ENCODE peak calls at places on chromosome 11, in five cellular contexts. G, S, B, W and O are unnamed samples.

GRCh38 chr11:77191429-77191822 is 63.4 kb downstream of the MYO7A start:
- DNase-seq in G (no peak), S (peak), B (no peak), W (peak), O (no peak)

GRCh38 chr11:64545605-64546004 is 45.4 kb upstream of the SLC22A12 start:
- DNase-seq in G (no peak), S (no peak), B (no peak), W (peak), O (no peak)

GRCh38 chr11:36261094-36261493 is 28.1 kb downstream of the COMMD9 start:
- DNase-seq in G (no peak), S (no peak), B (no peak), W (no peak), O (no peak)

GRCh38 chr11:107707128-107707760 is 4.6 kb downstream of the SLN start:
- DNase-seq in G (no peak), S (no peak), B (no peak), W (no peak), O (no peak)

GRCh38 chr11:123439616-123440015 is 9.5 kb downstream of the GRAMD1B start:
- DNase-seq in G (no peak), S (no peak), B (peak), W (no peak), O (no peak)

GRCh38 chr11:117833401-117833891 is 8.9 kb upstream of the FXYD2 start:
- DNase-seq in G (no peak), S (peak), B (no peak), W (no peak), O (no peak)

GRCh38 chr11:27621440-27622161 is 78.7 kb downstream of the BDNF start:
- DNase-seq in G (no peak), S (no peak), B (no peak), W (peak), O (no peak)

GRCh38 chr11:62930157-62930556 is 9.0 kb upstream of the CHRM1 start:
- DNase-seq in G (no peak), S (no peak), B (no peak), W (no peak), O (no peak)

GRCh38 chr11:79419120-79419519 is 21.7 kb downstream of the TENM4 start:
- DNase-seq in G (no peak), S (no peak), B (no peak), W (peak), O (no peak)

GRCh38 chr11:58301576-58301975 is 33.5 kb upstream of the OR10W1 start:
- DNase-seq in G (no peak), S (no peak), B (no peak), W (peak), O (no peak)

GRCh38 chr11:47383106-47383505 is 4.8 kb upstream of the SPI1 start:
- DNase-seq in G (no peak), S (no peak), B (no peak), W (no peak), O (no peak)

GRCh38 chr11:76455931-76456330 is 11.1 kb downstream of the EMSY start:
- DNase-seq in G (no peak), S (no peak), B (no peak), W (peak), O (no peak)

GRCh38 chr11:62451243-62451626 is 32.4 kb downstream of the SCGB1A1 start:
- DNase-seq in G (no peak), S (no peak), B (no peak), W (no peak), O (no peak)

GRCh38 chr11:2932850-2933251 is 3.6 kb upstream of the PHLDA2 start:
- DNase-seq in G (no peak), S (peak), B (no peak), W (peak), O (no peak)

GRCh38 chr11:34492806-34493414 is 20.7 kb downstream of the ELF5 start:
- DNase-seq in G (peak), S (no peak), B (peak), W (peak), O (peak)

GRCh38 chr11:111938687-111939160 is 1.6 kb downstream of the DIXDC1 start:
- DNase-seq in G (peak), S (no peak), B (peak), W (peak), O (peak)

GRCh38 chr11:24412722-24413121 is 84.1 kb upstream of the LUZP2 start:
- DNase-seq in G (no peak), S (no peak), B (no peak), W (no peak), O (no peak)

GRCh38 chr11:96960926-96961325 is 571.1 kb downstream of the JRKL start:
- DNase-seq in G (no peak), S (no peak), B (no peak), W (no peak), O (no peak)

GRCh38 chr11:66846671-66847091 is 3.4 kb downstream of the RCE1 start:
- DNase-seq in G (no peak), S (no peak), B (no peak), W (peak), O (no peak)

GRCh38 chr11:19519912-19520641 is 192.6 kb upstream of the NAV2 start:
- DNase-seq in G (no peak), S (no peak), B (no peak), W (no peak), O (no peak)

GRCh38 chr11:73291196-73291595 is 16.9 kb upstream of the ARHGEF17 start:
- DNase-seq in G (no peak), S (no peak), B (no peak), W (no peak), O (no peak)

GRCh38 chr11:41382927-41383326 is 76.5 kb downstream of the LRRC4C start:
- DNase-seq in G (no peak), S (no peak), B (no peak), W (no peak), O (no peak)

GRCh38 chr11:2211113-2211971 is 39.7 kb upstream of the TH start:
- DNase-seq in G (no peak), S (peak), B (no peak), W (no peak), O (no peak)

GRCh38 chr11:128648711-128649110 is 45.2 kb upstream of the FLI1 start:
- DNase-seq in G (no peak), S (no peak), B (no peak), W (no peak), O (no peak)

GRCh38 chr11:10459029-10459970 is 4.2 kb downstream of the AMPD3 start:
- DNase-seq in G (peak), S (no peak), B (peak), W (no peak), O (peak)

GRCh38 chr11:119880143-119880542 is 151.1 kb upstream of the NECTIN1 start:
- DNase-seq in G (no peak), S (no peak), B (no peak), W (no peak), O (no peak)